ENCODE peak calls at places on chromosomes 3 and 15, in four cellular contexts. One of them, this sample, is unnamed.

GRCh38 chr15:50298340-50298739 is 32.8 kb upstream of the HDC start:
- DNase-seq in IMR-90: peak; percentile 63
- DNase-seq in K562: no peak
- DNase-seq in GM12878: no peak
- DNase-seq in this sample: no peak

GRCh38 chr3:194320100-194320499 is 31.0 kb downstream of the CPN2 start:
- DNase-seq in IMR-90: no peak
- DNase-seq in K562: no peak
- DNase-seq in GM12878: no peak
- DNase-seq in this sample: no peak

GRCh38 chr3:197149528-197149927 is 119.9 kb upstream of the MELTF start:
- DNase-seq in IMR-90: no peak
- DNase-seq in K562: no peak
- DNase-seq in GM12878: no peak
- DNase-seq in this sample: no peak

GRCh38 chr3:59106085-59106629 is 56.3 kb upstream of the CFAP20DC start:
- DNase-seq in IMR-90: no peak
- DNase-seq in K562: no peak
- DNase-seq in GM12878: no peak
- DNase-seq in this sample: no peak

GRCh38 chr15:57861039-57861638 is 154.6 kb downstream of the POLR2M start:
- DNase-seq in IMR-90: peak; percentile 66
- DNase-seq in K562: peak; percentile 74
- DNase-seq in GM12878: peak; percentile 8
- DNase-seq in this sample: peak; percentile 84

GRCh38 chr15:75661041-75661778 is 13.5 kb downstream of the SNX33 start:
- DNase-seq in IMR-90: peak; percentile 91
- DNase-seq in K562: no peak
- DNase-seq in GM12878: no peak
- DNase-seq in this sample: peak; percentile 64

GRCh38 chr3:180829409-180830405 is 82.8 kb upstream of the FXR1 start:
- DNase-seq in IMR-90: no peak
- DNase-seq in K562: no peak
- DNase-seq in GM12878: no peak
- DNase-seq in this sample: no peak

GRCh38 chr3:197942956-197943556 is 6.9 kb upstream of the RPL35A start:
- DNase-seq in IMR-90: peak; percentile 61
- DNase-seq in K562: peak; percentile 67
- DNase-seq in GM12878: no peak
- DNase-seq in this sample: peak; percentile 62

GRCh38 chr3:132726341-132726823 is 4.2 kb upstream of the NPHP3 start:
- DNase-seq in IMR-90: peak; percentile 22
- DNase-seq in K562: peak; percentile 45
- DNase-seq in GM12878: no peak
- DNase-seq in this sample: peak; percentile 68

GRCh38 chr3:45118615-45119062 is 27.5 kb downstream of the CDCP1 start:
- DNase-seq in IMR-90: no peak
- DNase-seq in K562: no peak
- DNase-seq in GM12878: no peak
- DNase-seq in this sample: no peak

GRCh38 chr3:140117111-140117526 is 182.1 kb downstream of the CLSTN2 start:
- DNase-seq in IMR-90: no peak
- DNase-seq in K562: no peak
- DNase-seq in GM12878: no peak
- DNase-seq in this sample: no peak

GRCh38 chr3:40800343-40800742 is 275.6 kb downstream of the ZNF621 start:
- DNase-seq in IMR-90: peak; percentile 15
- DNase-seq in K562: no peak
- DNase-seq in GM12878: no peak
- DNase-seq in this sample: peak; percentile 18

GRCh38 chr3:174859756-174860155 is 622 bp downstream of the NAALADL2 start:
- DNase-seq in IMR-90: no peak
- DNase-seq in K562: no peak
- DNase-seq in GM12878: no peak
- DNase-seq in this sample: no peak

DNA sequence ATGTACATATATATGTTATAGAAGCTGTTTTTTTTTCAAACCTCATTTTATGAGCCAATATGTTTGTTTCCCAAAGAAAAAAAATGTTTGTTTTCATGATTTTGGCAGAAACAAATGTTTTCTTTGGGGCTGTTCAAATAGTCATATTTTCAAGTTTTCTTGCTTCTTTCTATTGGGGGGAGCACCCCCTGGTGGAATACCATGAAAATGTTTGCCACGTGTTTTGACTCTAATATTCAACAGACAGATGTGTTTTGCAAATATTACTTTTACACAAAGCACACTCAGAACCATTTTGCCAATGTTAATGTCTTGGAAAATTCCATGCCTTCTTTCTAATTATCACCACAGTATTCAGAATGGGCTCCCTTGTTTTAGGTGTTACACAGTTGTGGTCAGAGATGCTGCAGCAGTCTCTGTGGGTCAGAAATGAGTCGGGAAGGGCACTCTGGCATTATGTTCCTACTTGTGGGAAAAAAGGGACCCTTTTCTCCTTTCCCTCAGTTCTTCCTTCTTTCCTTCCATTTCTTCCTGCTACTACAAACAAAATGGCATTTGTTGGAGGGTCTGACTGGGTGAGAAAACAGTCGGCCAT is 817.0 kb downstream of the TUSC7 start:
- DNase-seq in IMR-90: peak; percentile 55
- DNase-seq in K562: peak; percentile 1
- DNase-seq in GM12878: no peak
- DNase-seq in this sample: peak; percentile 40
- TF ChIP-seq FOS in IMR-90: no peak
- TF ChIP-seq FOS in K562: no peak
- TF ChIP-seq FOS in GM12878: no peak
- TF ChIP-seq FOS in this sample: no peak

GRCh38 chr3:11211531-11212300 is 57.4 kb downstream of the HRH1 start:
- DNase-seq in IMR-90: peak; percentile 46
- DNase-seq in K562: no peak
- DNase-seq in GM12878: no peak
- DNase-seq in this sample: peak; percentile 35
- TF ChIP-seq CTCF in IMR-90: peak; percentile 34
- TF ChIP-seq CTCF in K562: peak; percentile 3
- TF ChIP-seq CTCF in GM12878: no peak
- TF ChIP-seq CTCF in this sample: peak; percentile 14

DNA sequence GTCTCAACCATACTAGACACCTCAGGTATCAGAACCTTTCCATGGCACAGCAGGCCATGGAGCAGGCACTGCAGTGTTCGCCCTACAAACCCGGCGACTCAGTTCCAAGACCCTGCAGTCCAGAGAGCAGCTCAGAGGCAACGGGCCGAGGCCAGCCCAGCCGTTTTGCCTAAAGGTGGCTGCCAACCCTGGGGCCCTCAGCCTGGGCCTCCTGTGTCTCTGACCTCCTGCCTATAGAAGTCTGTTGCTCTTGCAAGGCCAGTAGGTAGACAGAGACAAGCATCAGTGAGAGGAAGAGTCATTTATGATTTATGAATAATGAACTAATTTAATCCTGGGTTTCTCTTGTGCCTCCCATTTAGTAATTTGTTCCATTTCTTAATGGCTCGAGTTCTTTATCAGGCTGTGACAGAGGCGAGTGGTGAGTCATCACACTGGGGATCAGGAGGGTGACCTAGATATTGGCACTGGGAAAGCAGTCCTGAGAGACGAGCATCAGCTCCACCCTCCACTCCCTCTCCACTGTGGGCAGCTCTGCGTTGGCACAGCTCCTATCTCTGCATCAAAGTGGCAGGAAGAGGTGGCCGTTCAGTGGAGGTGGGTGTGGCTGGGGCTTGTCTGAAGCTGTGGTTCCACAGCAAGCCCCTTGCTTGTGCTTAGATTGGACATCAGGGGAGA is 79.8 kb downstream of the ABHD5 start:
- DNase-seq in IMR-90: no peak
- DNase-seq in K562: peak; percentile 92
- DNase-seq in GM12878: no peak
- DNase-seq in this sample: peak; percentile 79
- TF ChIP-seq FOS in IMR-90: no peak
- TF ChIP-seq FOS in K562: peak; percentile 91
- TF ChIP-seq FOS in GM12878: no peak
- TF ChIP-seq FOS in this sample: peak; percentile 88

DNA sequence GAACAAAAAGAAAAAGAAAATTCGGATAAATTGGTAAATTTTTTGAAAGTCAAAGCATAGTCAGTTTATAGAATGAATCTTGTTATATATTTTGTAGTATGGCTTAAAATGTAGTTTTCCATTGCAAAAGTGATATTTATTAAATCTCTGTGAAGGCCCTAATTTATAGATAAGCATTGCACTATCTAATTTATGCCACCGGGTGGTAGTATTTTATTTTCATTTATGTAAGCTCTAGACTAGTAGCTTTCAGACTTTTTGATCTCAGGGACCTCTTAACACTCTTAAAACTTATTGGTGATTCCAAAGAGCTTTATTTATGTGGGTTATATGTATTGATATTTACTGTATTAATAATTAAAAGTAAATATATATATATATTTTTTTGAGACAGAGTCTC is 133.9 kb upstream of the LRRFIP2 start:
- DNase-seq in IMR-90: peak; percentile 27
- DNase-seq in K562: peak; percentile 13
- DNase-seq in GM12878: no peak
- DNase-seq in this sample: peak; percentile 31
- TF ChIP-seq CTCF in IMR-90: peak; percentile 51
- TF ChIP-seq CTCF in K562: no peak
- TF ChIP-seq CTCF in GM12878: peak; percentile 26
- TF ChIP-seq CTCF in this sample: peak; percentile 18

DNA sequence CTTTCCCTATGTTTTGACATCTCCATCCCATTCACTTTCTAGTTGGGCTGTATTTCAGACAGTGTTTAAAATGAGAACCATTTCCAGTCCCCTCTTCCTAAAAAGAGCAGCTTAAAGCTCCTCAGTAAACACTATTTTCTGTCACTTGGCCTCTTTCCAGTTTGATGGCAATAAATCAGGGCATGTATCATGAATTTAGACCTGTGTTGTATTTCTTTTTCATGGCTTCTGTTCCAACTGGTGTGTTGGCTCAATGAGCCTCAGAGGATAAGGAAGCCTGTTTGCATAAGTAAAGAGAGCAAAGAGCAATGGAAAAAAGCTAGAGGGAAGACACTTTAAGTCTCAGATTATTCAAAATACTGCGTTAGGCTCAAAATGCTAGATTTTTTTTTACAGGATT is 7.2 kb downstream of the CCDC80 start:
- DNase-seq in IMR-90: no peak
- DNase-seq in K562: no peak
- DNase-seq in GM12878: no peak
- DNase-seq in this sample: peak; percentile 56
- TF ChIP-seq FOS in IMR-90: no peak
- TF ChIP-seq FOS in K562: no peak
- TF ChIP-seq FOS in GM12878: no peak
- TF ChIP-seq FOS in this sample: no peak

GRCh38 chr3:55330756-55331155 is 156.3 kb downstream of the WNT5A start:
- DNase-seq in IMR-90: peak; percentile 82
- DNase-seq in K562: no peak
- DNase-seq in GM12878: no peak
- DNase-seq in this sample: no peak

GRCh38 chr3:55330355-55330754 is 156.8 kb downstream of the WNT5A start:
- DNase-seq in IMR-90: peak; percentile 99
- DNase-seq in K562: no peak
- DNase-seq in GM12878: no peak
- DNase-seq in this sample: no peak

GRCh38 chr3:55329849-55330248 is 157.3 kb downstream of the WNT5A start:
- DNase-seq in IMR-90: peak; percentile 96
- DNase-seq in K562: no peak
- DNase-seq in GM12878: no peak
- DNase-seq in this sample: no peak

GRCh38 chr3:55331524-55331923 is 155.6 kb downstream of the WNT5A start:
- DNase-seq in IMR-90: no peak
- DNase-seq in K562: no peak
- DNase-seq in GM12878: no peak
- DNase-seq in this sample: no peak

GRCh38 chr3:55327131-55327920 is 159.8 kb downstream of the WNT5A start:
- DNase-seq in IMR-90: peak; percentile 95
- DNase-seq in K562: no peak
- DNase-seq in GM12878: no peak
- DNase-seq in this sample: no peak
- TF ChIP-seq CTCF in IMR-90: no peak
- TF ChIP-seq CTCF in K562: no peak
- TF ChIP-seq CTCF in GM12878: no peak
- TF ChIP-seq CTCF in this sample: no peak

DNA sequence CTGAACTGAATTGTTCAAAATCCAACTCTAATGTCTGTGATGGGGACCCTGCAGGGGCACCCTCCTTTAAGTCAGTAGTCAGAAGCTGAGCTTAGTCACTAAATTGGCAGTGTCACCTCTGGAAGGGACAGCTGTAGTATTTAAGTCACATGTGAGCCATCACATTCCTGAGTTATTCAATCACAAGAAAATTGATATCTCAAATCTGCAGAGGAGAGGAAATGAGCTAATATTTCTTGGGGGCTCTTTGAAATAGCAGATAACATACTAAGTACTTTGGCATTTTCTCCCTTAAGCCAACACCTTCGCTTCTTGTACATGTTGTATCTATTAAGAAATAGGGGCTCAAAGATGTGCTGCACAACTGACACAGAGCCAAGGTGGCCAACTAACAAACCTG is 63.0 kb downstream of the ABHD5 start:
- DNase-seq in IMR-90: peak; percentile 87
- DNase-seq in K562: no peak
- DNase-seq in GM12878: no peak
- DNase-seq in this sample: peak; percentile 62
- TF ChIP-seq FOS in IMR-90: no peak
- TF ChIP-seq FOS in K562: no peak
- TF ChIP-seq FOS in GM12878: no peak
- TF ChIP-seq FOS in this sample: peak; percentile 81

DNA sequence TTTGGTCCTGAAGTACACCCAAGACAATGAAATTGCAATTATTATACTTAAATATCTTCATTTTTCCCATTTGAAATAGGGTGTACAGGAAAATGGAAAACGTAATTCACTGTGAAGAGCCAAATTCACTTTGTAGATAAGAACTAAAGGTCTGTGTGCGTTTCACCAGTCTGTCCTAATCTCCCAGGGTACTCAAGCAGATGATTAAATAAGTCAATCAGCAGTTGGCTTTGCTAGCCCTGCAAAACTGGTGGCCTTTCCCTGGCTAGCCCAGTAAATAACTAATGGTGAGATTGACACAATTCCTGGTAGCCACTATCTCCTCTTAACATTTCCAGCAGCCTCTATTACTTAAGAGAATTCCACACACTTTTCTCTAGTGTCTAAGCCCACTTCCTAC is 389.3 kb downstream of the TBL1XR1 start:
- DNase-seq in IMR-90: no peak
- DNase-seq in K562: no peak
- DNase-seq in GM12878: no peak
- DNase-seq in this sample: no peak
- TF ChIP-seq CTCF in IMR-90: no peak
- TF ChIP-seq CTCF in K562: no peak
- TF ChIP-seq CTCF in GM12878: no peak
- TF ChIP-seq CTCF in this sample: no peak

GRCh38 chr3:66362541-66362941 is 138.3 kb downstream of the LRIG1 start:
- DNase-seq in IMR-90: peak; percentile 96
- DNase-seq in K562: no peak
- DNase-seq in GM12878: no peak
- DNase-seq in this sample: peak; percentile 18
- TF ChIP-seq FOS in IMR-90: peak; percentile 24
- TF ChIP-seq FOS in K562: no peak
- TF ChIP-seq FOS in GM12878: no peak
- TF ChIP-seq FOS in this sample: no peak